ENCODE peak calls at places on chromosomes 11 and 22, in six cellular contexts. V, N, G, E, M and P are unnamed samples. For H3K27me3 and H3K4me1, the result is how much of the 10 kb centered on the place peaks cover.

GRCh38 chr11:69808708-69809107 is 10.5 kb downstream of the FGF3 start:
- DNase-seq in G (no peak), E (no peak), M (no peak), N (no peak), V (no peak), P (no peak)

GRCh38 chr22:35380537-35381423 is at the start of gene HMOX1:
- DNase-seq in E (peak), G (peak), N (peak), V (peak), M (peak), P (peak)

GRCh38 chr11:75821202-75821601 is 6.2 kb downstream of the UVRAG start:
- DNase-seq in M (no peak), G (no peak), N (no peak), E (no peak), V (no peak), P (no peak)

GRCh38 chr11:68116126-68116525 is 5.1 kb downstream of the CHKA start:
- DNase-seq in N (no peak), M (no peak), V (no peak), G (no peak), E (no peak), P (no peak)

GRCh38 chr11:10866893-10867331 is 9.1 kb upstream of the ZBED5 start:
- DNase-seq in V (no peak), G (peak), M (no peak), N (no peak), E (no peak), P (peak)

GRCh38 chr22:30763815-30764686 is 69.4 kb downstream of the OSBP2 start:
- DNase-seq in N (no peak), E (peak), G (peak), V (no peak), M (no peak), P (peak)

GRCh38 chr22:21841422-21841821 is 26.0 kb downstream of the MAPK1 start:
- DNase-seq in E (no peak), M (no peak), G (no peak), N (no peak), V (no peak), P (no peak)

GRCh38 chr11:62794201-62794775 is 2.5 kb upstream of the TMEM223 start:
- DNase-seq in G (no peak), N (no peak), M (no peak), E (no peak), V (no peak), P (no peak)

GRCh38 chr11:65915821-65916251 is 3.0 kb downstream of the C11orf68 start:
- DNase-seq in E (peak), N (peak), V (peak), M (peak), G (peak), P (peak)

GRCh38 chr11:8018742-8019631 is 31.9 kb downstream of the EIF3F start:
- DNase-seq in V (peak), E (peak), G (peak), N (peak), M (peak), P (peak)

GRCh38 chr11:105046898-105047579 is 1.9 kb upstream of the CARD16 start:
- DNase-seq in E (peak), M (no peak), G (peak), V (peak), N (no peak), P (peak)

GRCh38 chr11:111301004-111301839 is 2.9 kb downstream of the POU2AF3 start:
- DNase-seq in N (no peak), E (no peak), V (no peak), G (no peak), M (no peak), P (no peak)

GRCh38 chr11:8260202-8260996 is 3.3 kb downstream of the LMO1 start:
- DNase-seq in E (no peak), M (no peak), N (peak), V (no peak), G (peak), P (no peak)

GRCh38 chr22:45202333-45203149 is 38.2 kb downstream of the KIAA0930 start:
- DNase-seq in E (peak), N (no peak), V (no peak), G (no peak), M (peak), P (no peak)

GRCh38 chr11:27423125-27423524 is 49.5 kb downstream of the LGR4 start:
- DNase-seq in N (no peak), V (no peak), G (peak), M (no peak), E (peak), P (peak)

GRCh38 chr11:66045177-66045639 is 3.8 kb downstream of the GAL3ST3 start:
- DNase-seq in G (peak), E (peak), N (peak), V (peak), M (peak), P (peak)

GRCh38 chr11:101915811-101916291 is 471 bp downstream of the ANGPTL5 start:
- DNase-seq in V (no peak), M (no peak), E (peak), G (no peak), N (no peak), P (peak)

GRCh38 chr11:116226731-116227130 is 546.1 kb downstream of the BUD13 start:
- DNase-seq in G (no peak), E (no peak), M (no peak), V (no peak), N (no peak), P (no peak)

GRCh38 chr11:86758171-86758570 is 42.2 kb upstream of the PRSS23 start:
- DNase-seq in M (no peak), N (no peak), V (no peak), G (no peak), E (no peak), P (no peak)

GRCh38 chr11:118789501-118790356 is 1.2 kb downstream of the DDX6 start:
- DNase-seq in E (peak), G (no peak), M (no peak), N (no peak), V (no peak), P (peak)

GRCh38 chr11:126186031-126186698 is 25.3 kb downstream of the RPUSD4 start:
- DNase-seq in E (no peak), V (no peak), M (peak), G (no peak), N (no peak), P (no peak)

GRCh38 chr11:64001552-64002427 is 15.6 kb downstream of the OTUB1 start:
- DNase-seq in E (no peak), N (no peak), M (no peak), V (no peak), G (no peak), P (no peak)

GRCh38 chr11:33089776-33090175 is 50.4 kb downstream of the TCP11L1 start:
- DNase-seq in M (no peak), N (no peak), V (no peak), G (no peak), E (peak), P (no peak)

GRCh38 chr11:16953620-16954019 is 60.6 kb downstream of the PLEKHA7 start:
- DNase-seq in E (no peak), M (no peak), V (no peak), G (no peak), N (no peak), P (no peak)

GRCh38 chr11:45713573-45713972 is 48.2 kb upstream of the CHST1 start:
- DNase-seq in M (no peak), E (peak), G (no peak), V (no peak), N (no peak), P (no peak)

GRCh38 chr11:111059726-111060125 is 185.8 kb upstream of the POU2AF2 start:
- DNase-seq in V (no peak), N (no peak), G (no peak), M (no peak), E (peak), P (no peak)

GRCh38 chr22:41446057-41446501 is 522 bp downstream of the TOB2 start:
- DNase-seq in G (peak), E (peak), M (no peak), V (peak), N (peak), P (peak)

GRCh38 chr11:128285313-128285712 is 302.0 kb downstream of the ETS1 start:
- DNase-seq in M (no peak), E (no peak), G (no peak), V (no peak), N (no peak), P (no peak)

GRCh38 chr22:42743501-42743991 is 22.9 kb upstream of the A4GALT start:
- DNase-seq in V (peak), G (peak), M (peak), N (peak), E (no peak), P (peak)

GRCh38 chr11:93905384-93905783 is 55.0 kb upstream of the VSTM5 start:
- DNase-seq in V (no peak), E (peak), N (no peak), M (no peak), G (no peak), P (no peak)

GRCh38 chr11:47464479-47464878 is 15.5 kb upstream of the RAPSN start:
- DNase-seq in G (no peak), N (no peak), V (no peak), M (no peak), E (no peak), P (no peak)

GRCh38 chr11:30818721-30819120 is 232.6 kb upstream of the MPPED2 start:
- DNase-seq in M (no peak), N (no peak), V (no peak), G (no peak), E (no peak), P (no peak)

GRCh38 chr11:86383314-86383713 is 8.6 kb downstream of the CCDC81 start:
- DNase-seq in G (no peak), M (no peak), N (no peak), V (no peak), E (no peak), P (peak)

DNA sequence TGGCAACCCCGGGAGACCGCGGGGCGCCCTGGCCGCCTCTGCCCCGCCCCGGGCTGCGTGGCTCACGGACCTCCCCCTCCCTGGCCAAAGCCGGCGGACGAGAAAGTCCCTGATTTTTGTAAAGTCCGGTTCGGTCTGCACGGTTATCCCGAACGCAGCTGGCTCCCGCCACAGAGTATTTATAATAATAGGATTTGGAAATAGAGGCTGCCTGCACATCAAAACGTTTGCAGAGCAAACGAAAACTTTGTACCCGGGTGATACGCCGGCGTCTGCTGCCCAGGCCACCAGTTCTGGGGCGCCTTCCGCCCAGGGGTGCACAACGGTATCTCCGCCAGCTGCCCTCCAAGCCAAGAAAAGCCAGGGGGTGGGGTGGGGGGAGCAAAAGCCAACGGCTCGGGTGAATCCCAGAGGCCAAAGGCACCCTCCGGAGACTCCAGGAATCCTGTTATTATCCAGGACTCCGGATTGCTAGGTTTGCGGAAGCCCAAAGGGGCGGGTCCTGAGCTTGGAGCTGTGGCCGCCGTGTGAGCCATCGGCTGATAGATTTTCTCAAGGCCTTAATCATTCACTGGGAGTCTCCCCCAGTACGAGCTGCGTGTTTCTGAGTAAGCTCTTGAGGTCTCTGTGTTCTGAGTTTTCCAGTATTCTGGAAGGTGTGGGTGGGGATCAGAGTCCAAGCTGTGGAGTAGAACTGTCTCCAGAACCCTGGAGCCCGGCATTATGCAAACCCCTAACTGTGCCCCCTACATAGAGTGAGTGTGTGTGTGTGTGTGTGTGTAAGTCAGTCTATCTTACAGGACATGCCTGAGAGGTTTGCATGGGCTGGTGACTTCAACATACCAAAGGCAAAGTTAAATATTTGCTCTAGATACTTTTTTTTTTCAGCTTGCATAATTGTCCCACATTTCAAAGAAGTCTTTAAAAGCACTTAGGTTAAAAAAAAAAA is 679 bp upstream of the SHANK2 start:
- DNase-seq in N (peak), M (no peak), G (no peak), E (no peak), V (no peak), P (peak)
- H3K27me3 ChIP-seq in N (half or more), M (under half), G (under half), E (under half), V (half or more), P (under half)

GRCh38 chr22:27564806-27565205 is 236.8 kb downstream of the MN1 start:
- DNase-seq in G (no peak), M (no peak), N (no peak), V (no peak), E (peak), P (no peak)
- H3K4me1 ChIP-seq in G (under half), M (under half), N (under half), V (under half), E (under half), P (under half)

GRCh38 chr22:38454361-38455062 is 487 bp downstream of the KCNJ4 start:
- DNase-seq in M (no peak), G (no peak), E (no peak), N (no peak), V (no peak), P (peak)
- H3K27me3 ChIP-seq in M (under half), G (under half), E (under half), N (half or more), V (half or more), P (half or more)

GRCh38 chr22:50309601-50309991 is 2.1 kb upstream of the PLXNB2 start:
- DNase-seq in M (peak), G (peak), V (peak), N (no peak), E (no peak), P (no peak)

GRCh38 chr22:50311606-50312351 is 4.3 kb upstream of the PLXNB2 start:
- DNase-seq in N (peak), E (no peak), V (no peak), G (no peak), M (peak), P (no peak)

GRCh38 chr22:50310949-50311444 is 3.6 kb upstream of the PLXNB2 start:
- DNase-seq in M (peak), N (peak), G (no peak), E (no peak), V (peak), P (no peak)

GRCh38 chr22:50308986-50309600 is 1.6 kb upstream of the PLXNB2 start:
- DNase-seq in V (no peak), N (no peak), E (no peak), G (no peak), M (no peak), P (peak)

GRCh38 chr22:50310209-50310722 is 2.8 kb upstream of the PLXNB2 start:
- DNase-seq in E (no peak), G (peak), V (peak), M (peak), N (peak), P (no peak)
- H3K4me1 ChIP-seq in E (under half), G (under half), V (under half), M (under half), N (half or more), P (under half)

GRCh38 chr22:38935616-38936015 is 21.8 kb upstream of the APOBEC3A start:
- DNase-seq in V (no peak), N (no peak), G (no peak), M (no peak), E (no peak), P (no peak)
- H3K27me3 ChIP-seq in V (under half), N (under half), G (under half), M (under half), E (under half), P (half or more)

GRCh38 chr22:26576026-26576680 is 13.8 kb downstream of the TPST2 start:
- DNase-seq in N (no peak), M (no peak), G (no peak), E (no peak), V (no peak), P (no peak)
- H3K4me1 ChIP-seq in N (half or more), M (under half), G (under half), E (under half), V (under half), P (under half)